ENCODE peak calls at places on chromosomes 3 and 15, in six cellular contexts. B is activated naive CD8-positive, alpha-beta T cell treated with anti-CD3 and anti-CD28 coated beads, Interleukin-2, amount 50 U/mL, for 24 hours; S is NCI-H1436; G is AG04450; Z is tibial artery; L is activated T-helper 9 cell treated with anti-CD3 and anti-CD28 coated beads, Interleukin-2, amount 50 U/mL, for 16 hours. I is an unnamed sample.

GRCh38 chr3:168248383-168249047 is 152.8 kb upstream of the GOLIM4 start:
- DNase-seq in G (no peak), Z (no peak), S (no peak), L (no peak), B (no peak), I (peak; percentile 47)

GRCh38 chr15:50627351-50628055 is 59.1 kb downstream of the TRPM7 start:
- DNase-seq in G (peak; percentile 1), L (no peak), S (no peak), Z (no peak), B (no peak), I (no peak)

GRCh38 chr15:25717861-25718504 is 145.1 kb downstream of the ATP10A start:
- DNase-seq in B (no peak), L (no peak), Z (peak; percentile 44), S (no peak), G (no peak), I (no peak)

GRCh38 chr3:11596387-11596786 is 47.3 kb downstream of the VGLL4 start:
- DNase-seq in S (no peak), L (no peak), B (no peak), G (no peak), Z (no peak), I (no peak)

GRCh38 chr15:37872661-37873060 is 61.8 kb upstream of the TMCO5A start:
- DNase-seq in L (no peak), B (no peak), Z (no peak), S (no peak), G (no peak), I (peak; percentile 75)

GRCh38 chr15:27833178-27833577 is 265.9 kb downstream of the OCA2 start:
- DNase-seq in Z (no peak), B (no peak), S (no peak), L (no peak), G (no peak), I (no peak)

GRCh38 chr3:177357352-177358084 is 160.2 kb upstream of the TBL1XR1 start:
- DNase-seq in S (peak; percentile 63), G (peak; percentile 39), L (no peak), Z (peak; percentile 40), B (no peak), I (peak; percentile 15)

GRCh38 chr15:101206173-101206572 is 45.7 kb downstream of the CHSY1 start:
- DNase-seq in B (peak; percentile 79), Z (no peak), S (no peak), L (peak; percentile 82), G (no peak), I (no peak)

GRCh38 chr15:83435202-83435601 is 11.9 kb upstream of the SH3GL3 start:
- DNase-seq in L (no peak), G (no peak), S (no peak), B (no peak), Z (no peak), I (no peak)

GRCh38 chr3:126472277-126473006 is 3.2 kb downstream of the ZXDC start:
- DNase-seq in B (no peak), L (no peak), Z (peak; percentile 91), G (no peak), S (peak; percentile 41), I (peak; percentile 59)

GRCh38 chr3:173044998-173045397 is 96.0 kb downstream of the SPATA16 start:
- DNase-seq in G (no peak), Z (no peak), B (no peak), S (no peak), L (no peak), I (no peak)

GRCh38 chr15:64828985-64829384 is 3.5 kb upstream of the PIF1 start:
- DNase-seq in B (no peak), G (no peak), Z (no peak), L (no peak), S (no peak), I (no peak)

GRCh38 chr15:67479781-67480180 is 41.1 kb upstream of the C15orf61 start:
- DNase-seq in S (no peak), G (no peak), B (no peak), Z (no peak), L (no peak), I (no peak)

GRCh38 chr15:87959080-87959479 is 297.5 kb downstream of the NTRK3 start:
- DNase-seq in L (no peak), B (no peak), Z (no peak), G (no peak), S (no peak), I (no peak)